ENCODE peak calls at places on chromosomes 13 and 19, in seven cellular contexts. T is activated CD4-positive, alpha-beta T cell treated with anti-CD3 and anti-CD28 coated beads, Interleukin-2, amount 10 ng/mL, durations not matched to agents 7 days and 5 days; K is WTC11; C is activated CD4-positive, CD25-positive, alpha-beta regulatory T cell; L is brain pericyte; J is HCT116; S is RPMI8226. H is an unnamed sample.

GRCh38 chr13:111383591-111384440 is 63.4 kb downstream of the TEX29 start:
- DNase-seq in T (no peak), K (no peak), C (no peak), L (no peak), J (no peak), S (no peak), H (no peak)

GRCh38 chr13:29923554-29924481 is 73.4 kb upstream of the UBL3 start:
- DNase-seq in T (peak), K (peak), C (no peak), L (peak), J (peak), S (peak), H (peak)

GRCh38 chr19:13241321-13242104 is 91.3 kb downstream of the IER2 start:
- DNase-seq in T (no peak), K (peak), C (no peak), L (no peak), J (no peak), S (peak), H (no peak)

GRCh38 chr19:5321851-5322681 is 18.5 kb downstream of the PTPRS start:
- DNase-seq in T (peak), K (peak), C (no peak), L (no peak), J (no peak), S (peak), H (peak)

GRCh38 chr13:110318920-110319319 is 11.8 kb downstream of the COL4A2 start:
- DNase-seq in T (no peak), K (no peak), C (no peak), L (no peak), J (no peak), S (no peak), H (no peak)

GRCh38 chr13:46354143-46355087 is 32.6 kb downstream of the RUBCNL start:
- DNase-seq in T (peak), K (no peak), C (no peak), L (peak), J (peak), S (no peak), H (no peak)

GRCh38 chr13:32261567-32261966 is 53.6 kb downstream of the ZAR1L start:
- DNase-seq in T (no peak), K (no peak), C (no peak), L (peak), J (no peak), S (no peak), H (no peak)

GRCh38 chr13:23323946-23324709 is 109.4 kb downstream of the SACS start:
- DNase-seq in T (no peak), K (no peak), C (no peak), L (no peak), J (no peak), S (no peak), H (peak)

GRCh38 chr19:2048959-2049740 is 1.9 kb downstream of the MKNK2 start:
- DNase-seq in T (no peak), K (no peak), C (no peak), L (no peak), J (no peak), S (no peak), H (peak)

GRCh38 chr19:41886761-41887710 is 4.1 kb downstream of the ARHGEF1 start:
- DNase-seq in T (peak), K (no peak), C (peak), L (no peak), J (no peak), S (no peak), H (no peak)

GRCh38 chr13:32734511-32734910 is 148.3 kb downstream of the PDS5B start:
- DNase-seq in T (no peak), K (no peak), C (no peak), L (no peak), J (no peak), S (no peak), H (no peak)

GRCh38 chr19:53333071-53333465 is 481 bp upstream of the ZNF845 start:
- DNase-seq in T (peak), K (peak), C (peak), L (no peak), J (no peak), S (peak), H (peak)

GRCh38 chr13:74134777-74135305 is 637 bp upstream of the KLF12 start:
- DNase-seq in T (no peak), K (peak), C (peak), L (peak), J (no peak), S (peak), H (peak)

GRCh38 chr13:35787937-35788336 is 311.4 kb upstream of the MAB21L1 start:
- DNase-seq in T (no peak), K (no peak), C (no peak), L (no peak), J (no peak), S (no peak), H (peak)

GRCh38 chr19:6103217-6103644 is 7.1 kb downstream of the RFX2 start:
- DNase-seq in T (no peak), K (no peak), C (no peak), L (no peak), J (no peak), S (no peak), H (no peak)

GRCh38 chr13:66501187-66501586 is 728.9 kb downstream of the PCDH9 start:
- DNase-seq in T (no peak), K (no peak), C (no peak), L (no peak), J (no peak), S (no peak), H (no peak)

GRCh38 chr13:105587786-105588185 is 947.7 kb downstream of the EFNB2 start:
- DNase-seq in T (no peak), K (no peak), C (no peak), L (no peak), J (peak), S (no peak), H (no peak)

GRCh38 chr13:50668044-50668443 is 175.4 kb downstream of the DLEU7 start:
- DNase-seq in T (no peak), K (no peak), C (no peak), L (no peak), J (no peak), S (no peak), H (no peak)

GRCh38 chr19:33377586-33378475 is 4.3 kb downstream of the CEBPG start:
- DNase-seq in T (no peak), K (no peak), C (no peak), L (no peak), J (no peak), S (no peak), H (peak)

GRCh38 chr19:18202759-18203407 is 959 bp downstream of the RAB3A start:
- DNase-seq in T (peak), K (peak), C (no peak), L (no peak), J (no peak), S (peak), H (peak)

GRCh38 chr13:25207291-25207690 is 35.2 kb upstream of the AMER2 start:
- DNase-seq in T (no peak), K (no peak), C (no peak), L (no peak), J (no peak), S (no peak), H (no peak)

GRCh38 chr13:42539670-42540069 is 34.3 kb upstream of the TNFSF11 start:
- DNase-seq in T (no peak), K (no peak), C (no peak), L (no peak), J (no peak), S (no peak), H (no peak)

GRCh38 chr19:32889137-32889934 is 19.8 kb upstream of the SLC7A9 start:
- DNase-seq in T (no peak), K (no peak), C (no peak), L (no peak), J (no peak), S (no peak), H (no peak)

GRCh38 chr13:99935772-99936171 is 35.8 kb downstream of the ZIC5 start:
- DNase-seq in T (no peak), K (peak), C (no peak), L (no peak), J (no peak), S (no peak), H (no peak)

GRCh38 chr13:67736646-67737420 is 506.7 kb upstream of the PCDH9 start:
- DNase-seq in T (no peak), K (peak), C (no peak), L (peak), J (no peak), S (no peak), H (peak)

GRCh38 chr13:110263906-110264305 is 43.1 kb downstream of the COL4A1 start:
- DNase-seq in T (no peak), K (no peak), C (no peak), L (no peak), J (no peak), S (no peak), H (peak)

GRCh38 chr19:1410136-1410786 is 2.9 kb downstream of the DAZAP1 start:
- DNase-seq in T (no peak), K (no peak), C (no peak), L (no peak), J (no peak), S (no peak), H (no peak)

GRCh38 chr19:18940791-18941627 is at the start of gene HOMER3:
- DNase-seq in T (peak), K (peak), C (peak), L (no peak), J (no peak), S (peak), H (peak)

GRCh38 chr13:110615005-110615321 is 382 bp upstream of the NAXD start:
- DNase-seq in T (no peak), K (no peak), C (no peak), L (no peak), J (no peak), S (no peak), H (no peak)

GRCh38 chr19:49631279-49631588 is 8.7 kb downstream of the RRAS start:
- DNase-seq in T (no peak), K (no peak), C (no peak), L (no peak), J (no peak), S (no peak), H (no peak)

GRCh38 chr13:111898956-111899713 is 167.8 kb upstream of the SOX1 start:
- DNase-seq in T (no peak), K (no peak), C (no peak), L (no peak), J (no peak), S (no peak), H (no peak)

GRCh38 chr13:43309301-43309700 is 285.9 kb downstream of the DNAJC15 start:
- DNase-seq in T (no peak), K (no peak), C (no peak), L (no peak), J (no peak), S (no peak), H (no peak)

GRCh38 chr19:37077615-37077928 is 661 bp upstream of the ZNF420 start:
- DNase-seq in T (no peak), K (no peak), C (no peak), L (no peak), J (no peak), S (no peak), H (no peak)

GRCh38 chr19:12965017-12965811 is 4.2 kb upstream of the DAND5 start:
- DNase-seq in T (peak), K (peak), C (peak), L (no peak), J (peak), S (peak), H (peak)

GRCh38 chr13:93690139-93690538 is 463.5 kb downstream of the GPC6 start:
- DNase-seq in T (no peak), K (no peak), C (no peak), L (no peak), J (no peak), S (peak), H (peak)

GRCh38 chr13:74040200-74040599 is 94.0 kb downstream of the KLF12 start:
- DNase-seq in T (no peak), K (peak), C (peak), L (no peak), J (peak), S (no peak), H (peak)

GRCh38 chr19:38095411-38096308 is 128.4 kb downstream of the DPF1 start:
- DNase-seq in T (peak), K (peak), C (no peak), L (no peak), J (peak), S (peak), H (peak)

GRCh38 chr13:110134801-110135200 is 172.2 kb downstream of the COL4A1 start:
- DNase-seq in T (no peak), K (no peak), C (no peak), L (no peak), J (no peak), S (no peak), H (no peak)

GRCh38 chr13:85436029-85436428 is 363.2 kb downstream of the SLITRK6 start:
- DNase-seq in T (no peak), K (no peak), C (no peak), L (no peak), J (no peak), S (no peak), H (no peak)